ENCODE peak calls at places on chromosome 19, in five cellular contexts. C is colonic mucosa, F is H9, Y is IMR-90, U is SK-N-SH. Z is an unnamed sample.

GRCh38 chr19:16957151-16957662 is 68.4 kb downstream of the F2RL3 start:
- DNase-seq in F (no peak), U (no peak), Y (no peak), C (peak), Z (peak)

GRCh38 chr19:45766919-45767346 is 2.1 kb downstream of the SIX5 start:
- DNase-seq in Y (peak), F (no peak), C (no peak), U (no peak), Z (no peak)

GRCh38 chr19:1970806-1971502 is 30.0 kb downstream of the CSNK1G2 start:
- DNase-seq in Y (no peak), U (no peak), C (no peak), F (no peak), Z (peak)

GRCh38 chr19:49921871-49922755 is 6.9 kb upstream of the ATF5 start:
- DNase-seq in C (no peak), F (no peak), U (no peak), Y (peak), Z (peak)

GRCh38 chr19:41308450-41309224 is 1.3 kb upstream of the CCDC97 start:
- DNase-seq in Y (peak), F (peak), C (peak), U (peak), Z (peak)

GRCh38 chr19:4046946-4047683 is 19.6 kb downstream of the ZBTB7A start:
- DNase-seq in Y (no peak), C (no peak), U (no peak), F (no peak), Z (no peak)

GRCh38 chr19:6161271-6161850 is 25.9 kb downstream of the ACSBG2 start:
- DNase-seq in F (peak), Y (no peak), U (peak), C (peak), Z (peak)

GRCh38 chr19:44050740-44051653 is 839 bp upstream of the ZNF223 start:
- DNase-seq in F (peak), Y (no peak), U (no peak), C (peak), Z (no peak)

GRCh38 chr19:45506991-45507863 is at the start of gene VASP:
- DNase-seq in C (peak), U (peak), Y (peak), F (peak), Z (peak)

GRCh38 chr19:1854542-1855039 is 6.3 kb upstream of the REXO1 start:
- DNase-seq in U (no peak), Y (no peak), C (peak), F (peak), Z (no peak)

GRCh38 chr19:45553464-45553863 is 31.1 kb downstream of the OPA3 start:
- DNase-seq in Y (no peak), C (peak), U (no peak), F (peak), Z (no peak)

GRCh38 chr19:51324082-51324481 is 12.6 kb downstream of the IGLON5 start:
- DNase-seq in Y (no peak), F (no peak), C (no peak), U (no peak), Z (no peak)

GRCh38 chr19:29887498-29887897 is 54.5 kb upstream of the URI1 start:
- DNase-seq in U (peak), F (no peak), Y (peak), C (no peak), Z (no peak)

GRCh38 chr19:47417746-47418594 is 1.4 kb downstream of the MEIS3 start:
- DNase-seq in Y (peak), F (no peak), U (peak), C (no peak), Z (no peak)

GRCh38 chr19:35024095-35024494 is 6.2 kb upstream of the SCN1B start:
- DNase-seq in Y (no peak), C (no peak), F (no peak), U (no peak), Z (no peak)

GRCh38 chr19:38891791-38892190 is 7.6 kb downstream of the SIRT2 start:
- DNase-seq in Y (no peak), C (no peak), F (no peak), U (no peak), Z (no peak)

GRCh38 chr19:37983916-37984315 is 76.9 kb downstream of the SIPA1L3 start:
- DNase-seq in C (no peak), F (no peak), Y (no peak), U (no peak), Z (no peak)

GRCh38 chr19:49807888-49808675 is 5.0 kb downstream of the FUZ start:
- DNase-seq in Y (no peak), C (no peak), U (no peak), F (no peak), Z (no peak)

GRCh38 chr19:49847731-49848696 is 2.9 kb upstream of the PTOV1 start:
- DNase-seq in F (no peak), U (no peak), Y (peak), C (no peak), Z (peak)

GRCh38 chr19:6676288-6676687 is 6.3 kb upstream of the TNFSF14 start:
- DNase-seq in Y (no peak), F (no peak), U (no peak), C (no peak), Z (no peak)

GRCh38 chr19:44644391-44645016 is 794 bp downstream of the PVR start:
- DNase-seq in Y (peak), C (peak), F (peak), U (peak), Z (peak)

DNA sequence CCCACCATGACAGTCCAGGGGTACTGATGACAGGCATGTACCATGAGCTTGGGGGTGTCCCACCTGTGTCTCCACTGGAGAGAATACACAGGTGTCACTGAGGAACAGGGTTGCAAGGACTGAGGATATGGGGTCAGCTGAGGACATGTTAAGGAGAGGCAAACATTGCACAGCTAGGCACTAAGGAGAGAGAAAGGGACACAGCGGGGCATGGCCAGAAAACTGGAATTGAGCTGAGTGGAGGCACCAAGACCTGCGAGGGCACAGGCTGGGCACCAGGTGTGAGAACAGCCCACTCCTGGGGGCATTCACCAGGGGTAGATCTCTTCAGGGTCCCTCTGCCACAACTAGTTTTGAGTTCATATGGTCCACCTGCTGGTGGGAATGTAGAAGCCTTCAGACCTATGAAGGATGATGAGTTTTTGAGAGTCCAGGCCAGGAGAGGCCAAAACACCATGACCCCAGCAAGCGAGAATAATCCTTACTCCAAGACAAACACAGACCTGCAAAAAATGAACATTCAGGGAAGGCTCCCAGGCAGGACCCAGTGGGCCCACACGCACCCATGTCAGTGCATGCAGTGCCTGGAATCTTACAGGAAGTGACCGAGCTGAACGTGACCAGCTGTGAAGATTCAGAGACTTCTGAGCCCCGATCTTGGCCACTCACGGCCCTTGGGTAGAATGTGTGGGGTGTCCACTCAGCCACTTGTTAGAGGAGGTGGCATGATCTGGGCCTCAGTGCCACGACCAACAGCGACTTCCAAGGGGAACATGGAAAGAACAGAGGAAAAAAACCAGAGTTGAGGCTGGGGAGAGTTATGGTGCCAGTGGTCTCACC is 1.4 kb upstream of the ZNF584 start:
- DNase-seq in F (peak), U (no peak), C (no peak), Y (no peak), Z (no peak)
- H3K9ac ChIP-seq in F (peak), U (peak), C (no peak), Y (peak), Z (peak)

GRCh38 chr19:12784394-12784870 is 6.9 kb upstream of the JUNB start:
- DNase-seq in C (no peak), F (no peak), U (no peak), Y (peak), Z (no peak)
- H3K9ac ChIP-seq in C (no peak), F (no peak), U (no peak), Y (no peak), Z (peak)

DNA sequence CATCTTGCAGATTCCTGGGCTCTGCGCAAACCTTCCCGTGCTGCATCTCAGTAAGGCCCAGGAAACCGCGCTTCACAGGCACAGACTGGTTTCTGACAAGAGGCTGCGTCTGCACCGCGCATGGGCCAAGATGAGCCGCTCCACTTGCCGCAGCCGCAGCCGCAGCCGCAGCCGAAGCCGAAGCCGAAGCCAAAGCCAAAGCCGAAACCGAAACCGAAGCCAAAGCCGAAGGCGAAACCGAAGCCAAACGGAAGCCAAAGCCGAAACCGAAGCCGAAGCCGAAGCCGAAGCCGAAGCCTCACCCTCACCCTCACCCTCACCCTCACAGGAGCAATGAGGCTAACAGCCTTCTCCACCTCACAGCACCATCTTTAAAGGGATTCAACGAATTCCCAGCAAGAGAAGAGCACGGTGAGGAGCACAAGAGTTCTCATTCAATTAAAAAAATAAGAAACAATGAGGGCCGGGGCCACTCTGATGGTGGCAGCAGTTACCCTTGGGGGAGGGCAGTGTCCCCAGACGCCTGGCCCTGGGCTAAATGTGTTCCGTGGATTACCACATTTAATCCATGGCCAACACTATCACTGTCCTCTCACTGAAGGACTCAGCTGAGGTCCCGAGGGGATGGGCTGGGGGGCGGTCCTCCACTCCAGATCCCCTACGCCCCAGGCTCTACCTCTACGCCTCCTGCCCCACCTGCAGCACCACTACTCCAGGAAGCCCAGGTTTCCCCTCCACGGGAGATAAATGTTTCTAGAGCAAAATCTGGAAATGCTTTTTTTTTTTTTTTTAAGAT is 29.1 kb downstream of the ZNF787 start:
- DNase-seq in C (no peak), Y (no peak), F (peak), U (no peak), Z (no peak)
- H3K9ac ChIP-seq in C (peak), Y (no peak), F (peak), U (no peak), Z (no peak)

DNA sequence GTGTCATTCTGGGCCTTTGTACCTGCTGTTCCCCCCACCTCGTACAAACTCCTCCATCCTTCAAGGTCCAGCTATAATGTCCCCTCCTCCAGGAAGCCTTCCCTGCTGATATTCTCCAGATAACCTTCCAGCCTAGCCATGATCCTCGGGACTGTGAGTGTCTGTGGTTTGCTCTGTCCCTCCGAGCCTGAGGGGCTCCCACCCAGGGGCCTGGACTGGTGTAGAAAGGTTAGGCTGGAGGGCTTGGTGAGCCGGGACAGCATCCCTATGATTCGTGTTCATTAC is 2.9 kb upstream of the COMP start:
- DNase-seq in C (no peak), U (no peak), Y (no peak), F (no peak), Z (no peak)
- H3K9ac ChIP-seq in C (no peak), U (no peak), Y (no peak), F (no peak), Z (no peak)

GRCh38 chr19:389246-389934 is 19.6 kb downstream of the C2CD4C start:
- DNase-seq in F (no peak), U (no peak), Y (no peak), C (no peak), Z (no peak)

GRCh38 chr19:390386-391198 is 18.4 kb downstream of the C2CD4C start:
- DNase-seq in F (no peak), C (no peak), Y (no peak), U (peak), Z (no peak)

GRCh38 chr19:391199-391557 is 17.8 kb downstream of the C2CD4C start:
- DNase-seq in F (no peak), C (no peak), U (no peak), Y (no peak), Z (no peak)

GRCh38 chr19:388691-389090 is 20.3 kb downstream of the C2CD4C start:
- DNase-seq in U (no peak), C (no peak), Y (no peak), F (no peak), Z (no peak)

GRCh38 chr19:389935-390289 is 19.0 kb downstream of the C2CD4C start:
- DNase-seq in U (no peak), F (no peak), Y (no peak), C (no peak), Z (no peak)
- H3K9ac ChIP-seq in U (no peak), F (no peak), Y (no peak), C (no peak), Z (no peak)

GRCh38 chr19:11984986-11985385 is 20.1 kb downstream of the ZNF763 start:
- DNase-seq in F (peak), Y (no peak), C (no peak), U (peak), Z (no peak)

GRCh38 chr19:11982526-11982925 is 17.7 kb downstream of the ZNF763 start:
- DNase-seq in F (no peak), U (no peak), C (no peak), Y (no peak), Z (peak)

GRCh38 chr19:11978492-11979100 is 13.8 kb downstream of the ZNF763 start:
- DNase-seq in C (no peak), Y (no peak), F (no peak), U (no peak), Z (no peak)

GRCh38 chr19:11979527-11979926 is 14.7 kb downstream of the ZNF763 start:
- DNase-seq in F (no peak), C (no peak), Y (no peak), U (no peak), Z (no peak)
- H3K9ac ChIP-seq in F (no peak), C (no peak), Y (no peak), U (no peak), Z (no peak)

GRCh38 chr19:623175-623916 is 10.0 kb downstream of the POLRMT start:
- DNase-seq in C (no peak), U (no peak), F (peak), Y (no peak), Z (no peak)

GRCh38 chr19:623974-624373 is 9.4 kb downstream of the POLRMT start:
- DNase-seq in C (no peak), U (no peak), Y (peak), F (no peak), Z (no peak)

GRCh38 chr19:621819-622218 is 11.5 kb downstream of the POLRMT start:
- DNase-seq in F (no peak), U (no peak), C (no peak), Y (no peak), Z (no peak)

GRCh38 chr19:624433-625109 is 8.8 kb downstream of the POLRMT start:
- DNase-seq in F (no peak), Y (no peak), U (no peak), C (no peak), Z (no peak)

GRCh38 chr19:622666-623065 is 10.7 kb downstream of the POLRMT start:
- DNase-seq in U (no peak), F (peak), C (no peak), Y (no peak), Z (no peak)
- H3K9ac ChIP-seq in U (no peak), F (no peak), C (no peak), Y (no peak), Z (no peak)